ENCODE peak calls at places on chromosomes 16 and 17, in four cellular contexts. L, G, F and J are unnamed samples.

GRCh38 chr17:82108038-82108998 is 10.3 kb upstream of the FASN start:
- DNase-seq in L (no peak), G (no peak), F (no peak), J (no peak)

GRCh38 chr16:27721548-27722265 is 171.8 kb downstream of the KATNIP start:
- DNase-seq in L (no peak), G (peak), F (no peak), J (peak)

GRCh38 chr17:41987642-41988041 is 21.0 kb downstream of the CNP start:
- DNase-seq in L (no peak), G (no peak), F (no peak), J (no peak)

GRCh38 chr17:45314761-45315549 is 1.9 kb downstream of the MAP3K14 start:
- DNase-seq in L (no peak), G (no peak), F (no peak), J (no peak)

GRCh38 chr17:17119533-17119932 is 77.3 kb downstream of the MPRIP start:
- DNase-seq in L (peak), G (peak), F (no peak), J (no peak)

GRCh38 chr17:2532146-2532720 is 20.5 kb upstream of the METTL16 start:
- DNase-seq in L (no peak), G (no peak), F (no peak), J (no peak)

GRCh38 chr17:50290074-50290702 is 15.9 kb downstream of the TMEM92 start:
- DNase-seq in L (no peak), G (peak), F (no peak), J (peak)

GRCh38 chr16:17056666-17057065 is 414.1 kb downstream of the XYLT1 start:
- DNase-seq in L (no peak), G (no peak), F (no peak), J (no peak)

GRCh38 chr16:23145186-23145585 is 4.1 kb downstream of the USP31 start:
- DNase-seq in L (no peak), G (no peak), F (no peak), J (peak)

GRCh38 chr16:54290203-54291106 is 3.9 kb upstream of the IRX3 start:
- DNase-seq in L (no peak), G (no peak), F (no peak), J (no peak)

GRCh38 chr17:3590231-3590630 is 19.0 kb downstream of the TRPV1 start:
- DNase-seq in L (no peak), G (no peak), F (no peak), J (no peak)